ENCODE peak calls at places on chromosomes 2 and 18, in eight cellular contexts. Y is Peyer's patch, M is PC-9, E is astrocyte of the cerebellum, R is thyroid gland, N is SK-N-SH, J is RWPE1, D is foreskin keratinocyte. C is an unnamed sample.

GRCh38 chr18:48345596-48345995 is 63.6 kb downstream of the ZBTB7C start:
- DNase-seq in M (no peak), E (no peak), J (peak), R (no peak), Y (no peak), N (no peak), D (no peak), C (peak)

GRCh38 chr2:11921030-11921583 is 174.7 kb downstream of the LPIN1 start:
- DNase-seq in M (no peak), R (no peak), N (no peak), Y (no peak), D (no peak), E (no peak), J (no peak), C (no peak)

GRCh38 chr2:144827404-144827803 is 307.5 kb upstream of the ZEB2 start:
- DNase-seq in D (no peak), N (no peak), E (no peak), M (no peak), J (no peak), R (no peak), Y (no peak), C (no peak)

GRCh38 chr2:52862801-52863200 is 904.8 kb upstream of the CHAC2 start:
- DNase-seq in E (peak), J (no peak), N (no peak), R (no peak), M (no peak), Y (no peak), D (no peak), C (peak)

GRCh38 chr18:25223899-25224607 is 127.9 kb downstream of the ZNF521 start:
- DNase-seq in D (no peak), M (no peak), E (no peak), J (no peak), R (no peak), N (no peak), Y (no peak), C (no peak)

GRCh38 chr18:48227206-48227605 is 182.0 kb downstream of the ZBTB7C start:
- DNase-seq in N (no peak), R (no peak), J (peak), D (no peak), Y (no peak), E (no peak), M (peak), C (no peak)

GRCh38 chr2:171479154-171479814 is 43.0 kb upstream of the CYBRD1 start:
- DNase-seq in D (no peak), M (no peak), Y (no peak), N (no peak), J (no peak), R (no peak), E (no peak), C (no peak)

GRCh38 chr2:222652856-222653255 is 3.0 kb downstream of the FARSB start:
- DNase-seq in Y (no peak), R (no peak), N (no peak), J (peak), M (no peak), E (no peak), D (no peak), C (no peak)

GRCh38 chr2:240615830-240616547 is 9.3 kb upstream of the GPR35 start:
- DNase-seq in N (peak), J (no peak), R (peak), D (no peak), M (no peak), E (no peak), Y (peak), C (no peak)

GRCh38 chr2:226652388-226652787 is 147.2 kb downstream of the IRS1 start:
- DNase-seq in Y (no peak), R (no peak), M (peak), D (peak), E (peak), N (no peak), J (peak), C (peak)

GRCh38 chr2:43317680-43318079 is 91.3 kb upstream of the ZFP36L2 start:
- DNase-seq in J (no peak), E (no peak), Y (no peak), R (no peak), M (no peak), N (no peak), D (no peak), C (no peak)

GRCh38 chr18:75070625-75071483 is 138.1 kb downstream of the PTGR3 start:
- DNase-seq in E (peak), J (peak), N (no peak), M (peak), D (peak), Y (peak), R (peak), C (peak)

GRCh38 chr2:88657131-88657530 is 29.9 kb upstream of the EIF2AK3 start:
- DNase-seq in D (no peak), Y (no peak), J (no peak), R (no peak), E (no peak), N (no peak), M (no peak), C (peak)

GRCh38 chr2:219417374-219417773 is 803 bp upstream of the DES start:
- DNase-seq in E (no peak), N (no peak), Y (no peak), D (no peak), J (no peak), R (no peak), M (no peak), C (no peak)

GRCh38 chr2:62787381-62787780 is 81.9 kb downstream of the EHBP1 start:
- DNase-seq in E (peak), D (no peak), Y (no peak), R (no peak), N (peak), M (no peak), J (peak), C (peak)

GRCh38 chr2:10931710-10932255 is 20.0 kb downstream of the KCNF1 start:
- DNase-seq in Y (peak), D (no peak), R (no peak), E (peak), N (no peak), J (no peak), M (peak), C (peak)

GRCh38 chr2:27408601-27409320 is 630 bp downstream of the PPM1G start:
- DNase-seq in J (peak), E (no peak), R (no peak), M (peak), Y (no peak), D (no peak), N (no peak), C (no peak)

GRCh38 chr2:237125967-237126366 is 40.3 kb downstream of the COPS8 start:
- DNase-seq in J (no peak), M (no peak), Y (no peak), E (no peak), N (no peak), D (no peak), R (no peak), C (no peak)

GRCh38 chr2:196597531-196597930 is 42.0 kb upstream of the CCDC150 start:
- DNase-seq in D (no peak), N (no peak), Y (no peak), E (no peak), M (no peak), J (no peak), R (no peak), C (peak)

GRCh38 chr2:121429119-121429903 is 101.4 kb upstream of the RNU4ATAC start:
- DNase-seq in D (no peak), M (no peak), N (no peak), Y (no peak), R (no peak), J (no peak), E (peak), C (no peak)

GRCh38 chr2:230717595-230717994 is 5.0 kb downstream of the CAB39 start:
- DNase-seq in J (no peak), N (no peak), R (no peak), M (no peak), D (no peak), E (no peak), Y (no peak), C (no peak)

GRCh38 chr2:158753561-158754302 is 41.4 kb upstream of the DAPL1 start:
- DNase-seq in R (peak), J (peak), E (peak), N (peak), M (peak), Y (no peak), D (no peak), C (peak)

GRCh38 chr2:1882471-1882870 is 138.2 kb upstream of the PXDN start:
- DNase-seq in Y (no peak), M (no peak), D (no peak), R (no peak), E (no peak), J (no peak), N (no peak), C (no peak)

GRCh38 chr2:204282525-204282924 is 262.8 kb upstream of the PARD3B start:
- DNase-seq in Y (no peak), R (no peak), M (no peak), D (no peak), N (no peak), J (no peak), E (peak), C (no peak)

GRCh38 chr2:95346738-95347671 is 49.9 kb downstream of the KCNIP3 start:
- DNase-seq in D (no peak), R (peak), J (peak), M (no peak), E (no peak), Y (peak), N (peak), C (no peak)

GRCh38 chr2:219459460-219460311 is 25.0 kb downstream of the SPEG start:
- DNase-seq in N (peak), R (peak), J (peak), M (peak), Y (no peak), E (no peak), D (no peak), C (peak)

DNA sequence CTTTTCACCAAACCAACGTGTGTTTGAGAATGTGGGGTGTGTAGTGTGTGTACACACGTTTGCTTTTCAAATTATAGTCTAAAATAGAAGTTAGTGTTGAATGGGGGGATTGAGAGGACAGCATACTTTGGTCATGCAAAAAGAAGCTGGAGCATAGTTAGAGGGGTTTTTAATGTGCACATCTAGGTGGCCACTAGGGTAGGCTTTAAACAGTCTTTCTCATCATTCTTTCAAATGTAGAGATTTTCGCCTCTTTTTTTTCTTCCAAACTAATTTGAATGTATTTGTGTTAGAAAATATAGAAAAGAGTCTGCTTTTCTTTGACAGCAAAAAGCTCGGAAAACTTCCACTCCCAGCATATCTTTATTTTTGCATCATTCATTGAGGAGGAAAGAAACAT is 165.2 kb upstream of the MYO3B start:
- DNase-seq in N (no peak), M (no peak), J (no peak), D (no peak), E (no peak), R (no peak), Y (no peak), C (no peak)
- TF ChIP-seq CTCF in N (no peak), M (no peak), J (no peak), D (no peak), E (no peak), R (no peak), Y (no peak), C (no peak)

DNA sequence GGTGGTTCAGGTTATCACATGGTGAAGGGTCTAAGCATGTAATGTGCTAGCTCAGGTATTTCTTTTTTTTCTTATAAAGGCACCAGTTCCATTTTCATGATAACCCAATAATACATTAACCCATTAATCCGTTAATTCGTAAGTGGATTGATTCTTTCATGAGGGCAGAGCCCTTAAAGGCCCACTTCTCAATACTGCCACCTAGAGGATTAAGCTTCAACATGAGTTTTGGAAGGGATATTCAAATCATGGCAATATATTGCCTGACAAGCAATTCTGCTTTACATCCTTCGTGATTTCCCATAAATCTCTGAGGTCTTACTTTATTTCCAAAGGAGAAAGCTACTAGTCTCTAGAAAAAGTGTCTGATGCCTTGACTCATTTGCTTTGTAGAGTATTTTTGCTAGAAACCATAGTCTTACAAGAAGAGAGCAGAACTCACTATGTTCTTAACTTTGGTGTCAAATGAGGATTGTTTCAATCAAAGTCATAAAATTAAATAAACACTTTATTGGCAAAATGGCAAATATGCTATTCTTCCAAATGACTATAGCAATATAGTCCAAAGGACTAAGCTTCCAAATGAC is 271.3 kb downstream of the KCNS3 start:
- DNase-seq in Y (no peak), E (peak), J (peak), N (peak), R (no peak), D (no peak), M (no peak), C (peak)
- TF ChIP-seq CTCF in Y (no peak), E (peak), J (peak), N (peak), R (peak), D (peak), M (peak), C (peak)

GRCh38 chr2:191349990-191350389 is 104.8 kb downstream of the MYO1B start:
- DNase-seq in E (no peak), M (no peak), R (no peak), Y (no peak), D (no peak), N (no peak), J (no peak), C (no peak)

GRCh38 chr2:191351298-191351697 is 106.1 kb downstream of the MYO1B start:
- DNase-seq in M (no peak), D (no peak), Y (no peak), E (no peak), N (no peak), R (no peak), J (no peak), C (peak)

GRCh38 chr2:191351921-191352320 is 106.7 kb downstream of the MYO1B start:
- DNase-seq in M (no peak), R (no peak), D (no peak), N (no peak), J (no peak), E (peak), Y (no peak), C (no peak)

GRCh38 chr2:191350826-191351225 is 105.6 kb downstream of the MYO1B start:
- DNase-seq in R (no peak), J (no peak), Y (no peak), D (no peak), E (no peak), N (no peak), M (no peak), C (peak)

GRCh38 chr2:191352536-191352935 is 107.3 kb downstream of the MYO1B start:
- DNase-seq in Y (no peak), D (no peak), R (no peak), E (peak), N (no peak), M (no peak), J (peak), C (peak)
- TF ChIP-seq CTCF in Y (no peak), D (no peak), R (no peak), E (no peak), N (no peak), M (no peak), J (no peak), C (no peak)

GRCh38 chr18:49564435-49564834 is 2.6 kb downstream of the LIPG start:
- DNase-seq in Y (no peak), R (no peak), M (no peak), J (no peak), E (no peak), N (no peak), D (no peak), C (no peak)
- TF ChIP-seq CTCF in Y (no peak), R (no peak), M (no peak), J (no peak), E (no peak), N (no peak), D (no peak), C (no peak)

GRCh38 chr2:207767461-207768167 is 2.1 kb downstream of the FZD5 start:
- DNase-seq in M (peak), D (no peak), Y (peak), R (peak), J (peak), N (peak), E (no peak), C (no peak)
- TF ChIP-seq CTCF in M (peak), D (peak), Y (no peak), R (peak), J (peak), N (peak), E (peak), C (peak)

GRCh38 chr18:57505231-57505630 is 70.1 kb downstream of the ONECUT2 start:
- DNase-seq in N (no peak), D (no peak), R (no peak), Y (no peak), E (no peak), M (no peak), J (no peak), C (no peak)
- TF ChIP-seq CTCF in N (no peak), D (no peak), R (no peak), Y (no peak), E (no peak), M (no peak), J (no peak), C (no peak)

GRCh38 chr2:129744649-129745048 is 234.8 kb upstream of the RAB6C start:
- DNase-seq in D (no peak), E (no peak), J (no peak), Y (no peak), N (no peak), M (no peak), R (peak), C (no peak)

GRCh38 chr2:129751409-129751808 is 228.1 kb upstream of the RAB6C start:
- DNase-seq in J (no peak), E (no peak), M (no peak), D (no peak), N (no peak), Y (no peak), R (no peak), C (no peak)

GRCh38 chr2:129748250-129748649 is 231.2 kb upstream of the RAB6C start:
- DNase-seq in J (no peak), N (no peak), R (no peak), D (no peak), M (no peak), Y (no peak), E (no peak), C (no peak)

GRCh38 chr2:129747500-129748125 is 231.9 kb upstream of the RAB6C start:
- DNase-seq in Y (no peak), M (no peak), D (no peak), J (no peak), E (no peak), N (no peak), R (peak), C (no peak)

GRCh38 chr2:129748653-129749052 is 230.8 kb upstream of the RAB6C start:
- DNase-seq in E (no peak), M (no peak), Y (no peak), J (peak), R (no peak), D (no peak), N (no peak), C (no peak)
- TF ChIP-seq CTCF in E (no peak), M (peak), Y (no peak), J (peak), R (peak), D (peak), N (no peak), C (no peak)